ENCODE peak calls at places on chromosomes 5 and 9, in eight cellular contexts. D is upper lobe of right lung, J is brain microvascular endothelial cell, F is mammary epithelial cell, Q is dorsolateral prefrontal cortex, N is GM12865, Z is GM23338, W is adrenal gland. Y is an unnamed sample.

GRCh38 chr5:58773744-58774441 is 191.0 kb downstream of the RAB3C start:
- DNase-seq in D (no peak), J (no peak), F (no peak), Q (peak), N (no peak), Z (no peak), W (peak), Y (no peak)

GRCh38 chr9:105881654-105882349 is 187.5 kb downstream of the TMEM38B start:
- DNase-seq in D (peak), J (peak), F (peak), Q (peak), N (peak), Z (peak), W (peak), Y (peak)

GRCh38 chr5:169650701-169651331 is 13.7 kb downstream of the DOCK2 start:
- DNase-seq in D (no peak), J (peak), F (peak), Q (no peak), N (peak), Z (no peak), W (no peak), Y (peak)

GRCh38 chr5:95620870-95621838 is 1.3 kb downstream of the GPR150 start:
- DNase-seq in D (peak), J (no peak), F (no peak), Q (peak), N (peak), Z (peak), W (peak), Y (peak)

GRCh38 chr9:135906291-135907005 is 898 bp downstream of the CAMSAP1 start:
- DNase-seq in D (peak), J (no peak), F (peak), Q (no peak), N (peak), Z (no peak), W (peak), Y (peak)

GRCh38 chr5:67063791-67064190 is 132.8 kb downstream of the CD180 start:
- DNase-seq in D (no peak), J (peak), F (peak), Q (no peak), N (no peak), Z (no peak), W (no peak), Y (peak)

GRCh38 chr9:37300620-37301368 is 121.7 kb upstream of the GRHPR start:
- DNase-seq in D (no peak), J (no peak), F (peak), Q (no peak), N (peak), Z (no peak), W (no peak), Y (peak)

GRCh38 chr5:163473613-163474243 is 13.3 kb downstream of the HMMR start:
- DNase-seq in D (no peak), J (no peak), F (no peak), Q (no peak), N (peak), Z (no peak), W (no peak), Y (peak)

GRCh38 chr5:40676643-40677333 is 2.9 kb upstream of the PTGER4 start:
- DNase-seq in D (no peak), J (peak), F (peak), Q (no peak), N (no peak), Z (peak), W (no peak), Y (peak)

GRCh38 chr5:102799017-102799416 is 43.9 kb downstream of the PAM start:
- DNase-seq in D (no peak), J (no peak), F (no peak), Q (no peak), N (no peak), Z (no peak), W (no peak), Y (no peak)

GRCh38 chr9:115615821-115616665 is 498.1 kb upstream of the TNC start:
- DNase-seq in D (no peak), J (peak), F (peak), Q (no peak), N (no peak), Z (no peak), W (no peak), Y (peak)

GRCh38 chr5:75640395-75640794 is 29.1 kb downstream of the ANKDD1B start:
- DNase-seq in D (no peak), J (peak), F (peak), Q (no peak), N (no peak), Z (no peak), W (no peak), Y (peak)

GRCh38 chr9:123544007-123544827 is 188.2 kb downstream of the CRB2 start:
- DNase-seq in D (no peak), J (peak), F (no peak), Q (no peak), N (peak), Z (peak), W (no peak), Y (peak)

GRCh38 chr5:172953776-172954189 is 5.4 kb upstream of the RPL26L1 start:
- DNase-seq in D (no peak), J (peak), F (peak), Q (no peak), N (no peak), Z (no peak), W (no peak), Y (peak)

GRCh38 chr9:95332860-95333259 is 15.4 kb upstream of the FANCC start:
- DNase-seq in D (no peak), J (no peak), F (no peak), Q (no peak), N (no peak), Z (no peak), W (no peak), Y (no peak)

GRCh38 chr5:61019642-61020041 is 74.6 kb downstream of the NDUFAF2 start:
- DNase-seq in D (no peak), J (no peak), F (no peak), Q (no peak), N (no peak), Z (no peak), W (no peak), Y (no peak)

GRCh38 chr5:175344331-175345200 is 99.4 kb downstream of the DRD1 start:
- DNase-seq in D (no peak), J (peak), F (no peak), Q (no peak), N (no peak), Z (no peak), W (no peak), Y (no peak)

GRCh38 chr5:95730011-95730700 is 980 bp upstream of the RHOBTB3 start:
- DNase-seq in D (no peak), J (no peak), F (no peak), Q (no peak), N (no peak), Z (no peak), W (no peak), Y (no peak)

GRCh38 chr5:103465891-103466290 is 96.7 kb downstream of the NUDT12 start:
- DNase-seq in D (no peak), J (no peak), F (no peak), Q (no peak), N (no peak), Z (no peak), W (no peak), Y (no peak)

GRCh38 chr9:92535940-92536850 is at the start of gene ECM2:
- DNase-seq in D (no peak), J (peak), F (no peak), Q (no peak), N (no peak), Z (no peak), W (no peak), Y (no peak)

GRCh38 chr5:118903010-118903409 is 85.3 kb downstream of the DTWD2 start:
- DNase-seq in D (no peak), J (no peak), F (no peak), Q (no peak), N (no peak), Z (no peak), W (no peak), Y (no peak)

GRCh38 chr5:18119156-18119785 is 485.0 kb downstream of the TAF11L14 start:
- DNase-seq in D (no peak), J (no peak), F (no peak), Q (no peak), N (no peak), Z (peak), W (no peak), Y (no peak)

GRCh38 chr5:142032747-142033631 is 20.2 kb upstream of the GNPDA1 start:
- DNase-seq in D (no peak), J (no peak), F (no peak), Q (no peak), N (no peak), Z (no peak), W (no peak), Y (no peak)

GRCh38 chr5:147234825-147235635 is at the start of gene STK32A:
- DNase-seq in D (peak), J (no peak), F (peak), Q (peak), N (no peak), Z (peak), W (peak), Y (peak)
- TF ChIP-seq CTCF in D (no peak), J (no peak), F (no peak), Q (no peak), N (no peak), Z (no peak), W (peak), Y (no peak)

DNA sequence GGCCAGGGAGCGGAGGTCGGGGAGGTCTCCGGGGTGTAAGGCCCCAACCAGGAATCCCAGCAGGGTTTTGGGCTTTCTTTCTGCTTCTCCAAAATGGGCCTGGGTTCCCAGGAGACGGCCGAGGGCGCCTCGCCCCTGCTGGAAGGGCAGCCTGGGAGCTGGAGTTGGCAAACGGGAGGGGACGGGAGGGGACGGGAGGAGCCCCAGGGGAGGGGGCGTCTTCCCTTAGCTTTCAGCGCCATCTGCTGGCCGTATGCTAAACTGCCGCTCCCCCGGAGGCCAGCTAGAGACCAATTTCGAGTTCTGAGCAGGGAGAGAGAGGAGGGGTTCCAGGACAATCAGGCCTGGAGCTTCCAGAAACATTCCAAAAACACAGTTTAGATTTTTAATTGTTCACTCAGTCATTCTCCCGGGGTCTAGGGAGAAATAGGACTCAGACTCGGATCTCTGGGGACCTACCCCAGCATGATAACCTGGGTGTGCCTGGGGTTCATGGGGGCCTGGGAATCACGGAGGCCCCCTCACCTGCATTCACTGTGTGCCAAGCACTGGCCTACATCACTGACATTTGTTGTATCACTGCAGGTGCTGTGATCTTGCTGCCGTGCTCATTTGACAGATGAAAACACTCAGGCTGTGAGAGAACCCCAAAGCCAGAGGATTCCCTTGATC is 23.0 kb upstream of the ZBTB43 start:
- DNase-seq in D (peak), J (peak), F (peak), Q (peak), N (peak), Z (peak), W (peak), Y (peak)
- H3K4me3 ChIP-seq in D (no peak), J (no peak), F (no peak), Q (no peak), N (no peak), Z (peak), W (no peak), Y (no peak)

DNA sequence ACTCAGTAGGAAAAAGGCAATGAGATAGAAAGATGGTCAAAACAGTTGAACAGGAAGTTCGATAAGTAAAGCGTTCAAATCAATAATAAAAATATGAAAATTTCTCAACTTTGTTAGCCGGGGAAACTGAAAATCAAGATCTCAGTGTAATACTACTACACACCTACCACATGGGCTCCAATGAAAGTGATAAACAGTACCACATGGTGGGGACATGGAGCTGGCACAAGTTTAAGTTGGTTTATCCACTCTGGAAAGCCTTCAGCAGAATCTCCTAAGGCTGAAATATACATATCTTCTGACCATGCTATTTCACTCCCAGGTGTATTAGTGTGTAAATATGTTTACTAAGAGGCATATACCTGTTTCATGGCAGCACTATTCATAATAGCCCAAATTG is 126.8 kb downstream of the NXNL2 start:
- DNase-seq in D (no peak), J (peak), F (peak), Q (no peak), N (no peak), Z (no peak), W (no peak), Y (peak)
- TF ChIP-seq CTCF in D (no peak), J (peak), F (peak), Q (no peak), N (no peak), Z (no peak), W (no peak), Y (no peak)

DNA sequence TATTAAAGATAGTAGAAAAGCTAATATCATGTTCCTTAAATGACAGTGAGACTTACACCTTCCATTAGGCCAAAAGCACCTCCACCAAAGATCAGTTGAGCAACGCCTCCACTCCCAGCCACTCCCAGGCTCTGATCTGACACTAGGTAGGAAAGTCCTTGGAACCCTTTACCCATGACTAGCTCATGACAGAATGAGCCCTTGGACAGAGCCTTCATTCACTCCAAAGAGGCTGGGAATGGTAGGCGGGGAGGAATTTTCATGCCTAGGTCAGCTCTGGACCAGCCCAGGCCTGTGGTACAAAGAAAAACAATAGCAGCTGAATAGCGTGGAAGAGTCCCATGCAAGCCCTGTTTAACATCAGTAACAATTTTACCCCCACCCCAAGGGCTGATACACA is 493.7 kb downstream of the NR2F1-AS1 start:
- DNase-seq in D (no peak), J (no peak), F (peak), Q (no peak), N (no peak), Z (no peak), W (no peak), Y (peak)
- H3K4me3 ChIP-seq in D (no peak), J (no peak), F (no peak), Q (no peak), N (no peak), Z (no peak), W (no peak), Y (no peak)

GRCh38 chr9:130426467-130426773 is 18.3 kb upstream of the ASS1 start:
- DNase-seq in D (no peak), J (no peak), F (no peak), Q (no peak), N (no peak), Z (no peak), W (no peak), Y (no peak)
- TF ChIP-seq CTCF in D (no peak), J (no peak), F (no peak), Q (no peak), N (no peak), Z (no peak), W (no peak), Y (no peak)

GRCh38 chr5:38379360-38379827 is 121.0 kb downstream of the EGFLAM start:
- DNase-seq in D (no peak), J (no peak), F (no peak), Q (no peak), N (no peak), Z (peak), W (peak), Y (no peak)
- H3K4me3 ChIP-seq in D (no peak), J (no peak), F (no peak), Q (no peak), N (no peak), Z (no peak), W (no peak), Y (no peak)

GRCh38 chr9:34646211-34647083 is at the start of gene GALT:
- DNase-seq in D (peak), J (peak), F (peak), Q (peak), N (peak), Z (peak), W (peak), Y (peak)
- TF ChIP-seq CTCF in D (peak), J (peak), F (peak), Q (peak), N (peak), Z (peak), W (no peak), Y (peak)

DNA sequence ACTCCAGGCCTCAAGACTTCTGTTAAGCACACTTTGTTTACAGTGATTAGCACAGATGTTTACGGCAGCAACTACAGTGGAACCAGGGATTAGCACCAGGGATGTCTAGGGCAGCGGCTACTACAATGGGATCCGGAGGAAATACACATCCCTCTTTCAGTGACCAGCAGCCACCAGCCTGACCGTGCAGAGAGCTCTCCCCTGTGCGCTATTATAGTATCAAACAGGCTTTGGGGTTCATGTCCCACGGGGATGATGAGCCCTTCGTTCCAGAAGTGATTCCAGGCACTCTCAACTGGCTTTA is 21.5 kb downstream of the GFPT2 start:
- DNase-seq in D (no peak), J (no peak), F (no peak), Q (no peak), N (no peak), Z (peak), W (no peak), Y (no peak)
- H3K4me3 ChIP-seq in D (no peak), J (no peak), F (no peak), Q (no peak), N (no peak), Z (peak), W (no peak), Y (no peak)

DNA sequence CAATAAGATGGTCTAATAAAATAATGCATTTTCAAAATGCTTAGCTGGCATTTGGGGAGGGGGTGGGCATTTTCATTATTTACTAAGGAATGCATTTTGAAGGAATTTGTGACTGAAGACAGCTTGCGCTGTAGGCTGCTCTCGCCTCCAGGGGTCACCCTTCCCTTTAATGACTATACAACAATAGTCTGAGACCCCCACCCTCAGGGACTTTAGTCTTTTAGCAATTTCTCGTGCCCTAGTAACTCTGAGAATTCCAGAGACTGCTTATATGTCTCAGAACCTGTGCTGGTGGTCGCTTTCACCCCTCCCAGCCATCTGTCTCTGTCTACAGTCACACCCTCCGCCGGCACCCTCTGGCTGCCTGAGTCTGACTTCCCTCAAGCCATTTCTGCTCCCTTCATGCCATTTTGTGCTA is 671.5 kb downstream of the NR2F1-AS1 start:
- DNase-seq in D (no peak), J (peak), F (no peak), Q (no peak), N (no peak), Z (peak), W (no peak), Y (no peak)
- TF ChIP-seq CTCF in D (peak), J (peak), F (peak), Q (peak), N (peak), Z (peak), W (peak), Y (peak)

GRCh38 chr5:37918420-37918819 is 78.6 kb upstream of the GDNF start:
- DNase-seq in D (no peak), J (no peak), F (no peak), Q (no peak), N (no peak), Z (no peak), W (no peak), Y (no peak)

GRCh38 chr5:37921452-37921851 is 81.6 kb upstream of the GDNF start:
- DNase-seq in D (no peak), J (no peak), F (peak), Q (no peak), N (no peak), Z (no peak), W (no peak), Y (peak)

GRCh38 chr5:37915078-37915736 is 75.4 kb upstream of the GDNF start:
- DNase-seq in D (no peak), J (no peak), F (no peak), Q (no peak), N (peak), Z (no peak), W (no peak), Y (no peak)

GRCh38 chr5:37916525-37916924 is 76.7 kb upstream of the GDNF start:
- DNase-seq in D (no peak), J (no peak), F (peak), Q (no peak), N (no peak), Z (no peak), W (no peak), Y (peak)
- H3K4me3 ChIP-seq in D (no peak), J (no peak), F (no peak), Q (no peak), N (no peak), Z (no peak), W (no peak), Y (no peak)

Y was measured in epithelial cell of esophagus.